ENCODE peak calls at places on chromosomes 7 and 10, in five cellular contexts. Q, Z, U, V and M are unnamed samples.

GRCh38 chr10:69403519-69403918 is 13.2 kb downstream of the TACR2 start:
- DNase-seq in V (no peak), U (no peak), Z (no peak), Q (no peak), M (no peak)

GRCh38 chr10:113132651-113133088 is 182.6 kb downstream of the TCF7L2 start:
- DNase-seq in Q (no peak), Z (no peak), V (no peak), U (no peak), M (no peak)

GRCh38 chr10:4067552-4068254 is 282.7 kb upstream of the KLF6 start:
- DNase-seq in U (no peak), Q (no peak), Z (no peak), V (peak; percentile 36), M (no peak)

GRCh38 chr7:99000904-99001442 is 122.6 kb downstream of the TRRAP start:
- DNase-seq in Z (no peak), Q (no peak), V (no peak), U (no peak), M (no peak)

GRCh38 chr10:44976352-44977198 is 2.0 kb downstream of the DEPP1 start:
- DNase-seq in V (no peak), U (no peak), Z (no peak), Q (no peak), M (no peak)

GRCh38 chr10:62512732-62513475 is 138.7 kb downstream of the ZNF365 start:
- DNase-seq in V (no peak), U (no peak), Q (no peak), Z (no peak), M (no peak)

GRCh38 chr10:29621161-29621560 is 13.6 kb downstream of the SVIL start:
- DNase-seq in U (peak; percentile 65), Q (no peak), V (no peak), Z (peak; percentile 67), M (peak; percentile 79)

GRCh38 chr10:123519861-123520260 is 146.3 kb upstream of the GPR26 start:
- DNase-seq in Z (no peak), U (no peak), Q (no peak), V (no peak), M (no peak)

GRCh38 chr10:121281576-121281975 is 316.7 kb downstream of the FGFR2 start:
- DNase-seq in Z (no peak), V (no peak), U (no peak), Q (no peak), M (no peak)

GRCh38 chr10:35466170-35466569 is 129.9 kb downstream of the CCNY start:
- DNase-seq in Q (no peak), V (no peak), U (no peak), Z (no peak), M (no peak)

DNA sequence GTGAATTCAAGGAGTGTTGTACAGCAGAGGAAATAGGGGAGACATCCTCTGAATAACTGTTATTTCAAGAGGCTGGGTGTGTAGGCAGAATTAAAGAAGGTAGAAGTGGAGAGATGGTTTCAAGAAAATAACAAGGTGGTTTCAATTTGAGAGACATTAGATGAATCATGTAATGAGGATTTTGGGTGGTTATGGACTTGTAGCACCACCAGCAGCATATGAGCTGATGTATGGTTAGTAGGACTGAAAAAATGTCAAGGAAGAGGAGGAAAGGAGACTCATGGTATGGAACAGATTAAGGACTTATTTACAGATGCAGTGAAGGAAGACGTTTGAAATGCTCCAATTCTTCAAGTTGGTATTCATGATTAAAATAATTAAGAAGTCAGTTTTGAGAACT is 166.2 kb downstream of the EXOC4 start:
- DNase-seq in V (no peak), Z (no peak), Q (no peak), U (no peak), M (no peak)
- H3K4me1 ChIP-seq in V (no peaks in the 10 kb centered on the region), Z (no peaks in the 10 kb centered on the region), Q (no peaks in the 10 kb centered on the region), U (no peaks in the 10 kb centered on the region), M (no peaks in the 10 kb centered on the region)

GRCh38 chr10:100364147-100364546 is 17.1 kb downstream of the SCD start:
- DNase-seq in V (no peak), U (no peak), Z (no peak), Q (no peak), M (no peak)
- H3K27ac ChIP-seq in V (no peak overlapping the region), U (no peak overlapping the region), Z (peak overlapping the region; percentile 69), Q (no peak overlapping the region), M (no peak overlapping the region)

DNA sequence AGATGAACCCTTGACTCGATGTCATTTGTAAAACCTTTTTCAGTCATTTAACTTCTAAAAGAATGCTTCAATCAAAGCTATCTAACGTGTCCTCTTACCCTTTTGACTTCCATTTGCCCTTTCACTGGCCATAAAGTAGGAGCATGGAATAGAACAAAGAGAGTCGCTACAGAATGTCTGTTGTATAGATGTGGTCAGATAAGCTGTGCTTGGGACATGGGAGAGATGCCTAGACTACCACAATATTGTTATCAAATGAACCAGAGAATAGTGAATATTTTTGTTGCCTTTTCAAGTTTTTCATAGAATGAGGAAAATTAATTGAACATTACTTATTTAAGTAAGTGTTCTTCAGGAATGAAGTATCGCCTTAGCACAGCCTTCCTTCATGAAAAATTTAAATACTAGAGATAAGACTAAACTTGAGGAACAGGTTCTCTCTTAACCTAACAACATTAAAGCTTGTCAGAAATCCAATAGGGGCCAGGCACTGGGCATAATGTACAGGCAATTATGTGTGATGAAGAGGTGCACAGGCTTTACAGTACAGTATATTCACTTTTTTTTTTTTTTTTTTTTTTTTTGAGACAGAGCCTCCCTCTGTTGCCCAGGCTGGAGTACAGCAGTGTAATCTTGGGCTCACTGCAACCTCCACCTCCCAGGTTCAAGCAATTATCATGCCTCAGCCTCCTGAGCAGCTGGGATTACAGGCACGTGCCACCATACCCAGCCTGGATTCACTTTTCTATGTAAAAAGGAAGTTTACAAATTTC is 7.5 kb upstream of the KMT2E start:
- DNase-seq in Z (peak; percentile 59), U (no peak), V (peak; percentile 61), Q (no peak), M (no peak)
- H3K4me3 ChIP-seq in Z (no peak overlapping the region), U (no peak overlapping the region), V (no peak overlapping the region), Q (no peak overlapping the region), M (no peak overlapping the region)

GRCh38 chr7:976901-977325 is 1.6 kb upstream of the COX19 start:
- DNase-seq in Q (no peak), Z (no peak), U (no peak), V (no peak), M (no peak)

GRCh38 chr7:974172-974571 is 1.2 kb downstream of the COX19 start:
- DNase-seq in Q (no peak), V (no peak), U (no peak), Z (no peak), M (no peak)

GRCh38 chr7:973312-973711 is 2.0 kb downstream of the COX19 start:
- DNase-seq in Q (no peak), U (no peak), V (no peak), Z (no peak), M (no peak)

GRCh38 chr7:975702-976473 is 539 bp upstream of the COX19 start:
- DNase-seq in Z (no peak), U (no peak), V (no peak), Q (no peak), M (no peak)

DNA sequence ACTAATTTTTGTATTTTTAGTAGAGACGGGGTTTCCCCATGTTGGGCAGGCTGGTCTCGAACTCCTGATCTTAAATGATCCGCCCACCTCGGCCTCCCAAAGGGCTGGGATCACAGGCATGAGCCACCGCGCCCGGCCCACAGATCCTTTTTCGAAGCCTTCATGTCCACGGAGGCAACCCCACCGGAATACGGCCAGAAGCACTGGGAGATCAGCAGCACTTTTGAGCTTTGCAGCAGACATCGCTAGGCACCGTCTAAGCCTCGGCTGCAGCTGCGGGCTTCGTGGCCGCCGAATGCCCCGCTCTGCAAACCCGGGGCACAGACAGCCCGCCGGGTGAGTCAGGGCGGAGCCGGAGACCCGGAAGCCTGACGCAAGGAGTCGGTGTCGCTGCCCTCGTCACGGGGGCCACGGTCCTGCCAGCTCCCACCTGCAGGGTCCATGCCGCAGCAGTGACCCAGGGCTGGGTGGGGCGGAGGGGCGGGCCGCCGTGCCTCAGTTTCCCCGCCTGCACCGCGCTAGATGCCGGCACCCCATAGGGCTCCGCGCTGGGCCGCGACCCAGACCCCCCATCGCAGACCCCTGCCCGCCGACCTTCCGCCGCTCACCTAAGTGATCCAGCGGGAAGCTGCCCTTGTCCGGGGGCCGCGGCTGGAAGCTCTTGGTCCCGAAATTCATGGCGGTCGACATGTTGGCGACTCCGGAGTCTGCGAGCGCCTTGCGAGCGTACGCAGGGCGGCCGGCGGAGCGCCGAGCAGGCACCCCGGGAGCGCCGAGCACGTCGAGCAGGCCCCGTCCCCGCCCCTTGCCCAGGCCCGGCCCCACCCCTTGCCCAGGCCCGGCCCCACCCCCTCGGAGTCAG is at the start of gene COX19:
- DNase-seq in Q (peak; percentile 82), U (peak; percentile 77), V (peak; percentile 91), Z (peak; percentile 95), M (peak; percentile 92)
- H3K4me1 ChIP-seq in Q (peaks cover 22% of the 10 kb centered on the region), U (peaks cover 33% of the 10 kb centered on the region), V (peaks cover 60% of the 10 kb centered on the region), Z (peaks cover 36% of the 10 kb centered on the region), M (peaks cover 24% of the 10 kb centered on the region)

GRCh38 chr7:102082693-102083385 is 203.8 kb upstream of the SH2B2 start:
- DNase-seq in Z (no peak), Q (no peak), U (no peak), V (no peak), M (no peak)

GRCh38 chr7:102081244-102081627 is 205.4 kb upstream of the SH2B2 start:
- DNase-seq in V (no peak), Q (no peak), U (no peak), Z (no peak), M (no peak)

GRCh38 chr7:102079140-102080002 is 207.3 kb upstream of the SH2B2 start:
- DNase-seq in V (no peak), Q (no peak), U (no peak), Z (no peak), M (no peak)

GRCh38 chr7:102080371-102081243 is 206.1 kb upstream of the SH2B2 start:
- DNase-seq in V (no peak), U (no peak), Q (no peak), Z (no peak), M (no peak)

DNA sequence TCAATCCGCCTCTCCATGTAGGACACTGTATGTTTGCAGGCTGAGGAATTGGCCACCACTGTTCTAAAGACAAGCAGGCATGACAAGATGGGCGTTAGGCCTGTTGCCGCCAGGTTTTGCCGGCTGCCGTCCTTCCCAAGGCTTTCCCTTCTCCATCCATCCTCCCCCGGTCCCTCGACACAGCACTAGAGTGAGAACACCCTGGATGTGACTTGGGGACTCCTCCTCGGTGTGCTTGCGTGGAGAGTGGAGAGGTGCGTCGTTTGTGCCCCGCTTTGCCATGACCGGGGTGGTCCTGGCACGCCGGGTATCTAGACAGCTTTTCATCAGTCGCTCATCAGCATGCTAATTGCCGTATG is 206.7 kb upstream of the SH2B2 start:
- DNase-seq in V (no peak), U (no peak), Z (no peak), Q (no peak), M (no peak)
- H3K27ac ChIP-seq in V (no peak overlapping the region), U (no peak overlapping the region), Z (no peak overlapping the region), Q (no peak overlapping the region), M (no peak overlapping the region)

DNA sequence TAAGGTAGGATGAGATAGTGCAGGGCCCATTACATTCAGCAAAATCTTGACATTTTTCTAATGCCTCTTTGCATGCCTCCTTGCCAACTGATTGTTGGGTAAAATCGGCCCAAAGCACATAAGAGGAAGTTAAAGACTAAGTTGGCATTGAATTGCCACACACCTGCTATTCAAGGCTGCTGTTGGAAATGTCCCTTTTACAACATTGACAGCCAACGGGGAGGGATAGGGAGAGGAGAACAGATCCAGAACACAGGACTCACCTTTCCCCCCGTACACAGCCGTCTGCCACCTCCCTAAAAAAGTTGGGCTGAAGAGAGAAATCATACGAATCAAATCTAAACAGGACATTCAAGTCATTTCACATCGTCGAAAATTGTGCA is 695 bp downstream of the FAM237B start:
- DNase-seq in Z (no peak), Q (no peak), V (no peak), U (no peak), M (no peak)
- H3K4me3 ChIP-seq in Z (no peak overlapping the region), Q (no peak overlapping the region), V (peak overlapping the region; percentile 34), U (no peak overlapping the region), M (no peak overlapping the region)

GRCh38 chr7:137961200-137962177 is 40.4 kb downstream of the CREB3L2 start:
- DNase-seq in V (no peak), Q (no peak), U (peak; percentile 54), Z (no peak), M (no peak)
- H3K4me1 ChIP-seq in V (peaks cover 26% of the 10 kb centered on the region), Q (no peaks in the 10 kb centered on the region), U (peaks cover 55% of the 10 kb centered on the region), Z (peaks cover 39% of the 10 kb centered on the region), M (no peaks in the 10 kb centered on the region)